ENCODE peak calls at places on chromosome 4, in four cellular contexts. V is IMR-90, W is H1, S is H9. H is an unnamed sample.

GRCh38 chr4:152352645-152353116 is 183.2 kb downstream of the FBXW7 start:
- DNase-seq in S (peak), W (no peak), V (peak), H (peak)

GRCh38 chr4:78518551-78518950 is 33.0 kb upstream of the ANXA3 start:
- DNase-seq in W (no peak), V (no peak), S (no peak), H (no peak)

GRCh38 chr4:176090115-176090514 is 24.5 kb downstream of the WDR17 start:
- DNase-seq in W (no peak), V (no peak), S (no peak), H (no peak)

GRCh38 chr4:169346840-169347239 is 76.1 kb upstream of the SH3RF1 start:
- DNase-seq in S (no peak), V (no peak), W (no peak), H (no peak)

GRCh38 chr4:110197421-110198398 is 705 bp downstream of the ELOVL6 start:
- DNase-seq in W (peak), S (peak), V (peak), H (peak)

GRCh38 chr4:151688003-151688784 is 72.6 kb downstream of the GATB start:
- DNase-seq in S (peak), W (no peak), V (peak), H (peak)

GRCh38 chr4:15848191-15848842 is 70.2 kb downstream of the CD38 start:
- DNase-seq in W (no peak), S (no peak), V (no peak), H (peak)

GRCh38 chr4:72969957-72970356 is 99.6 kb downstream of the COX18 start:
- DNase-seq in V (peak), W (no peak), S (no peak), H (no peak)

GRCh38 chr4:84324850-84325249 is 174.2 kb downstream of the NKX6-1 start:
- DNase-seq in V (no peak), W (no peak), S (no peak), H (no peak)

GRCh38 chr4:152690706-152691651 is 11.2 kb upstream of the TMEM154 start:
- DNase-seq in W (no peak), S (no peak), V (no peak), H (no peak)

GRCh38 chr4:158750379-158750778 is 18.4 kb upstream of the FNIP2 start:
- DNase-seq in W (no peak), S (no peak), V (peak), H (no peak)

GRCh38 chr4:138405439-138405838 is 163.3 kb upstream of the SLC7A11 start:
- DNase-seq in S (no peak), V (peak), W (no peak), H (no peak)

GRCh38 chr4:45323453-45324058 is 597.2 kb upstream of the GNPDA2 start:
- DNase-seq in S (no peak), W (no peak), V (no peak), H (no peak)

GRCh38 chr4:159498371-159499115 is 395.7 kb downstream of the RAPGEF2 start:
- DNase-seq in V (no peak), W (no peak), S (no peak), H (no peak)

GRCh38 chr4:151129801-151130200 is 30.4 kb downstream of the RPS3A start:
- DNase-seq in V (peak), W (no peak), S (no peak), H (no peak)

GRCh38 chr4:36394352-36394903 is 113.0 kb downstream of the DTHD1 start:
- DNase-seq in S (no peak), V (no peak), W (no peak), H (peak)

GRCh38 chr4:112234952-112235609 is 3.5 kb downstream of the AP1AR start:
- DNase-seq in W (no peak), V (peak), S (peak), H (peak)

GRCh38 chr4:143438710-143439109 is 74.8 kb upstream of the SMARCA5 start:
- DNase-seq in S (no peak), V (no peak), W (no peak), H (no peak)

GRCh38 chr4:100169796-100170485 is 20.3 kb downstream of the DDIT4L start:
- DNase-seq in V (peak), S (no peak), W (no peak), H (no peak)

GRCh38 chr4:86810867-86811266 is 38.3 kb downstream of the SLC10A6 start:
- DNase-seq in S (no peak), W (no peak), V (no peak), H (no peak)

GRCh38 chr4:38663021-38663800 is 788 bp upstream of the KLF3 start:
- DNase-seq in W (peak), V (no peak), S (peak), H (peak)

GRCh38 chr4:149896428-149896827 is 80.8 kb upstream of the IQCM start:
- DNase-seq in S (no peak), V (peak), W (no peak), H (peak)

GRCh38 chr4:54818481-54818880 is 160.7 kb downstream of the KIT start:
- DNase-seq in S (no peak), V (no peak), W (no peak), H (no peak)

GRCh38 chr4:73859614-73860088 is 6.6 kb downstream of the PF4V1 start:
- DNase-seq in V (peak), S (no peak), W (no peak), H (no peak)

GRCh38 chr4:173534439-173534838 is 4.4 kb upstream of the HAND2 start:
- DNase-seq in S (no peak), V (no peak), W (no peak), H (no peak)

GRCh38 chr4:174490356-174490969 is 31.8 kb downstream of the HPGD start:
- DNase-seq in S (no peak), W (no peak), V (peak), H (peak)

GRCh38 chr4:48668254-48669017 is 111.6 kb downstream of the FRYL start:
- DNase-seq in V (no peak), W (no peak), S (no peak), H (no peak)

GRCh38 chr4:37725718-37726117 is 39.5 kb upstream of the RELL1 start:
- DNase-seq in W (no peak), V (peak), S (no peak), H (no peak)

GRCh38 chr4:88753658-88754431 is 56.2 kb upstream of the NAP1L5 start:
- DNase-seq in S (no peak), V (no peak), W (no peak), H (no peak)

GRCh38 chr4:68337522-68337921 is 12.4 kb downstream of the YTHDC1 start:
- DNase-seq in S (no peak), W (no peak), V (no peak), H (no peak)

GRCh38 chr4:138182838-138183426 is 59.2 kb downstream of the SLC7A11 start:
- DNase-seq in V (peak), S (no peak), W (no peak), H (peak)

GRCh38 chr4:142671516-142671915 is 174.6 kb downstream of the INPP4B start:
- DNase-seq in W (no peak), V (no peak), S (no peak), H (no peak)

GRCh38 chr4:100782356-100782755 is 264.5 kb upstream of the EMCN start:
- DNase-seq in V (no peak), W (no peak), S (no peak), H (no peak)

GRCh38 chr4:17336524-17336941 is 175.4 kb downstream of the QDPR start:
- DNase-seq in W (no peak), S (no peak), V (peak), H (no peak)

GRCh38 chr4:154602404-154603020 is 9.9 kb downstream of the FGG start:
- DNase-seq in V (no peak), W (no peak), S (no peak), H (no peak)

GRCh38 chr4:77074961-77075855 is 581 bp downstream of the CCNI start:
- DNase-seq in W (peak), S (peak), V (peak), H (peak)

GRCh38 chr4:1164040-1164439 is 8.3 kb downstream of the SPON2 start:
- DNase-seq in V (no peak), W (no peak), S (no peak), H (no peak)
- H3K23ac ChIP-seq in V (no peak), W (no peak), S (no peak), H (no peak)

DNA sequence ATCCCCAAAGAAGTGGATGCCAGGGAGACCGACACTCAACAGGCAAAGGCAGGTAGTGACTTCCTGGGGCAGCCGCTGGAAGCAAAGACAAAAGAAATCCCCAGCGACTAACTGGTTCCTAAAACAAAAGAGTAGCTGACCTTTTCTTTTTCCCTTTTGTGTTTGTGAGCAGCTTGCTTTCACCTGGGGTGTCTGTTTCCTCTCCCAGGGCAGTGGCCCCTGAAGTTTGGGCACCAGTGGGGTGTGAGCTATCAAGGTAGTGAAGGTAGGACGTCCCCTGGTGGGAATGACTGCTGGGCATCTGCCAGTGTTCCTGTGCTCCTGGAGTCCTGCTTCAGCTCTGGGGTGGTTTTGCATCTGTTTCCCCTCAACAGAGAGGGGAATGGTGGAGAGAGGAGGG is 41.6 kb upstream of the STIM2 start:
- DNase-seq in V (no peak), W (peak), S (peak), H (no peak)
- H4K5ac ChIP-seq in V (no peak), W (no peak), S (peak), H (no peak)

GRCh38 chr4:4610672-4611071 is 68.8 kb upstream of the STX18 start:
- DNase-seq in V (no peak), S (no peak), W (no peak), H (no peak)
- H3K23ac ChIP-seq in V (no peak), S (no peak), W (no peak), H (no peak)

DNA sequence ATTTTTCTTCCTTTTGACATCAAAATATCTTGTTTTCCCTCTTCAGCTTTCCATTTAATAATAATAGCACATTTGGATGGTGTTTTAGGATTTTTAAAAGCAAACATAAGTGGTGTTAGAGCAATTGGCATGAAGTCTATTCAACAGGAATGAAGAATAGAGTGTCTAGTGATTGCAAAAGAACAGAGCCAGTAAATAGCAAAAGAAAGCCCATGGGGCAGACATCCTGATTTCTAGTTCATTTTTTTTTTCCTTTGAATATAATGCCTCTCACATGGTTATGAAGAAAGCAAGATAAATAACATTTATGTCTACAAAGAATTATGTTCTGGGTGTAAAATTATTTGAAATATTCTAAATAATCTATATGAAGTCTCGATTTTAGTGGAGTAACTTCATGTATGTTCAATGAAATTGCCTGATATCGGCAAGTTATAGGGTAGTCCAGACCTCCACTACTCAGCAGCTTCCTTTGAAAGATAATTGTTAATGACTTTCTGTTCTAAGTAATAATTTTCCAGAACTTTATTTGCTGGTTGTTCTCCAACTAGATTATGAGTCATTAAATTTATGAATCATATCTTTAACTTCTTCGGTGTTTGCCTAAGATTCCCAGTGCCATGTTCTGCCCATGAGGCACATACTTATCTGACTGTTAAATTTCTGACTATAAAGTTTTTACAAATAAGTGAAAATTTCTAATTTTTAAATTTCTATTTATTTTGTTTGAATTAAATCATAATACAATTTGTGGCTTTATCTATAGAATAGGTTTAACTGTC is 587.9 kb downstream of the TLL1 start:
- DNase-seq in S (no peak), W (no peak), V (no peak), H (no peak)
- H4K5ac ChIP-seq in S (no peak), W (no peak), V (no peak), H (no peak)

GRCh38 chr4:8176547-8177399 is 18.2 kb upstream of the ABLIM2 start:
- DNase-seq in V (peak), S (peak), W (peak), H (peak)
- H3K23ac ChIP-seq in V (no peak), S (no peak), W (no peak), H (no peak)

GRCh38 chr4:108681321-108681809 is 31.0 kb downstream of the OSTC start:
- DNase-seq in V (no peak), S (no peak), W (no peak), H (no peak)
- H4K5ac ChIP-seq in V (no peak), S (no peak), W (no peak), H (no peak)

DNA sequence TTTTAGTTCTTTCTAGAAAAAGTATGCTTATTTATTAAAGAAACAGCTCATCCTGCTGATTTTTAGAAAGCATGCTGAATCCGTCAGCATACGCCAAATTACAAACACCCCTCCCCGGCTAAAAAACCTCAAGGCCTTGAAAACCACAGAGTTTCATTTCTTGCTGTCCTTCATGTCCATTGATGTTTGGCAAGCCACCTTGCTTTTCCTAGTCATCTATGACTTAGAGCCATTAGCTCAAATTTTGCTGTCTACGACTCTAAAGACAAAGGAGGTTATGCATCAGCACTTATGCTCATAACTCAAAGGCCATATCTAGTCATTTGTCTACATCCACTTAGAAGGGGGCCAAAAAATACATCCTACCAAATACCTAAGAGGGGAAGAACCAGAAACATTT is 925.0 kb downstream of the PCDH7 start:
- DNase-seq in V (no peak), W (no peak), S (no peak), H (no peak)
- H3K23ac ChIP-seq in V (no peak), W (no peak), S (no peak), H (no peak)

GRCh38 chr4:7166286-7166685 is 26.1 kb upstream of the SORCS2 start:
- DNase-seq in V (no peak), W (no peak), S (peak), H (no peak)

GRCh38 chr4:7167706-7168105 is 24.6 kb upstream of the SORCS2 start:
- DNase-seq in W (no peak), V (no peak), S (peak), H (no peak)

GRCh38 chr4:7168106-7168505 is 24.2 kb upstream of the SORCS2 start:
- DNase-seq in V (no peak), W (no peak), S (peak), H (no peak)

GRCh38 chr4:7166981-7167700 is 25.2 kb upstream of the SORCS2 start:
- DNase-seq in S (peak), W (no peak), V (no peak), H (no peak)

GRCh38 chr4:7165874-7166201 is 26.5 kb upstream of the SORCS2 start:
- DNase-seq in V (no peak), W (no peak), S (no peak), H (no peak)
- H4K5ac ChIP-seq in V (no peak), W (no peak), S (no peak), H (no peak)

H was measured in mesendoderm.